ENCODE peak calls at places on chromosomes 3 and 15, in seven cellular contexts. I, O, B, H, M, R and T are unnamed samples.

GRCh38 chr15:96551196-96551595 is 220.7 kb downstream of the NR2F2 start:
- DNase-seq in M (no peak), R (no peak), O (no peak), I (no peak), B (no peak), H (no peak), T (no peak)

GRCh38 chr15:101358895-101359294 is 63.8 kb upstream of the SNRPA1 start:
- DNase-seq in O (no peak), M (no peak), B (no peak), R (no peak), I (peak), H (no peak), T (no peak)

GRCh38 chr3:123081718-123082369 is 15.0 kb downstream of the PDIA5 start:
- DNase-seq in B (no peak), R (no peak), M (no peak), O (no peak), H (no peak), I (no peak), T (no peak)

GRCh38 chr3:64345351-64345750 is 120.1 kb upstream of the PRICKLE2 start:
- DNase-seq in B (no peak), O (peak), H (peak), R (no peak), M (no peak), I (peak), T (no peak)

GRCh38 chr3:12885585-12885934 is 44.2 kb upstream of the RPL32 start:
- DNase-seq in H (no peak), O (no peak), M (no peak), I (peak), R (no peak), B (no peak), T (no peak)

GRCh38 chr15:63358296-63359029 is 23.2 kb downstream of the CA12 start:
- DNase-seq in M (no peak), I (no peak), H (no peak), R (no peak), B (no peak), O (no peak), T (no peak)

GRCh38 chr3:179703816-179704215 is 51.0 kb downstream of the USP13 start:
- DNase-seq in B (no peak), O (no peak), R (no peak), M (no peak), I (no peak), H (no peak), T (no peak)

GRCh38 chr15:48683991-48684765 is 38.7 kb upstream of the FBN1 start:
- DNase-seq in H (no peak), O (no peak), R (no peak), I (no peak), M (no peak), B (no peak), T (no peak)

GRCh38 chr15:50251638-50252182 is 13.8 kb downstream of the HDC start:
- DNase-seq in B (no peak), M (no peak), O (no peak), H (no peak), I (no peak), R (no peak), T (no peak)

GRCh38 chr15:96414875-96415274 is 84.4 kb downstream of the NR2F2 start:
- DNase-seq in H (no peak), R (no peak), B (no peak), O (no peak), M (no peak), I (no peak), T (no peak)

GRCh38 chr15:41559489-41560177 is 621 bp downstream of the TYRO3 start:
- DNase-seq in O (no peak), I (no peak), B (no peak), R (no peak), M (no peak), H (no peak), T (peak)